ENCODE peak calls at places on chromosomes 2 and 18, in eight cellular contexts. P is DMS79, F is HCT116, O is mucosa of descending colon, T is epithelial cell of esophagus, H is neural progenitor cell, Z is NCI-H1105, G is left colon. U is an unnamed sample.

GRCh38 chr2:176122633-176123482 is at the start of gene HOXD9:
- DNase-seq in H (peak), O (peak), P (no peak), F (no peak), G (peak), T (no peak), Z (peak), U (no peak)

GRCh38 chr2:101265893-101266499 is 13.3 kb downstream of the CNOT11 start:
- DNase-seq in F (no peak), G (peak), P (no peak), O (peak), H (no peak), T (peak), Z (no peak), U (peak)

GRCh38 chr2:60260646-60261296 is 292.7 kb downstream of the BCL11A start:
- DNase-seq in H (no peak), P (no peak), O (no peak), G (no peak), Z (no peak), T (peak), F (peak), U (peak)

GRCh38 chr2:235191933-235192332 is 240.1 kb downstream of the SH3BP4 start:
- DNase-seq in H (no peak), T (no peak), O (no peak), Z (no peak), F (no peak), G (no peak), P (no peak), U (no peak)

GRCh38 chr18:23021625-23022024 is 88.5 kb downstream of the RBBP8 start:
- DNase-seq in G (no peak), F (no peak), H (no peak), T (no peak), Z (no peak), O (no peak), P (no peak), U (no peak)

GRCh38 chr18:33355263-33355662 is 85.3 kb downstream of the CCDC178 start:
- DNase-seq in P (no peak), H (peak), O (no peak), T (peak), F (no peak), Z (no peak), G (no peak), U (no peak)

GRCh38 chr2:196987654-196988364 is 61.3 kb upstream of the PGAP1 start:
- DNase-seq in G (no peak), H (peak), P (peak), F (peak), O (no peak), T (peak), Z (peak), U (no peak)

GRCh38 chr2:28751956-28752607 is 452 bp downstream of the PPP1CB start:
- DNase-seq in T (no peak), G (peak), F (no peak), Z (no peak), P (no peak), O (no peak), H (peak), U (peak)

GRCh38 chr18:49944681-49945080 is 131.3 kb upstream of the ACAA2 start:
- DNase-seq in T (peak), H (no peak), O (no peak), P (no peak), F (no peak), Z (no peak), G (no peak), U (no peak)